ENCODE peak calls at places on chromosomes 6 and 20, in five cellular contexts. A, C, H, D and R are unnamed samples. For H3K9me3, the result is how much of the 10 kb centered on the place peaks cover.

GRCh38 chr6:109962271-109962670 is 15.8 kb upstream of the GPR6 start:
- DNase-seq in A (no peak), C (no peak), H (no peak), D (no peak), R (no peak)

GRCh38 chr6:159044899-159045727 is at the start of gene TAGAP:
- DNase-seq in A (no peak), C (peak), H (no peak), D (no peak), R (no peak)

GRCh38 chr20:22921595-22922421 is 113.3 kb upstream of the SSTR4 start:
- DNase-seq in A (peak), C (no peak), H (no peak), D (no peak), R (no peak)

GRCh38 chr6:108686896-108687295 is 126.2 kb downstream of the FOXO3 start:
- DNase-seq in A (no peak), C (no peak), H (no peak), D (no peak), R (no peak)

GRCh38 chr6:31541059-31541657 is 645 bp downstream of the DDX39B start:
- DNase-seq in A (peak), C (peak), H (no peak), D (no peak), R (peak)

GRCh38 chr6:168385858-168386735 is 54.9 kb upstream of the SMOC2 start:
- DNase-seq in A (no peak), C (no peak), H (no peak), D (no peak), R (no peak)

GRCh38 chr6:108587258-108588059 is 26.7 kb downstream of the FOXO3 start:
- DNase-seq in A (no peak), C (no peak), H (no peak), D (no peak), R (no peak)

GRCh38 chr20:54219751-54220426 is 12.0 kb downstream of the PFDN4 start:
- DNase-seq in A (no peak), C (no peak), H (no peak), D (no peak), R (no peak)

GRCh38 chr6:43278524-43279078 is 19.5 kb upstream of the SLC22A7 start:
- DNase-seq in A (no peak), C (no peak), H (no peak), D (no peak), R (no peak)

GRCh38 chr6:112253842-112254816 is at the start of gene LAMA4:
- DNase-seq in A (no peak), C (peak), H (peak), D (peak), R (peak)

GRCh38 chr6:141248056-141248799 is 884.5 kb upstream of the GJE1 start:
- DNase-seq in A (no peak), C (no peak), H (no peak), D (no peak), R (no peak)

GRCh38 chr20:58882704-58883089 is 30.2 kb downstream of the GNAS start:
- DNase-seq in A (no peak), C (no peak), H (no peak), D (no peak), R (no peak)
- H3K4me3 ChIP-seq in A (no peak), C (no peak), H (no peak), D (no peak), R (no peak)

DNA sequence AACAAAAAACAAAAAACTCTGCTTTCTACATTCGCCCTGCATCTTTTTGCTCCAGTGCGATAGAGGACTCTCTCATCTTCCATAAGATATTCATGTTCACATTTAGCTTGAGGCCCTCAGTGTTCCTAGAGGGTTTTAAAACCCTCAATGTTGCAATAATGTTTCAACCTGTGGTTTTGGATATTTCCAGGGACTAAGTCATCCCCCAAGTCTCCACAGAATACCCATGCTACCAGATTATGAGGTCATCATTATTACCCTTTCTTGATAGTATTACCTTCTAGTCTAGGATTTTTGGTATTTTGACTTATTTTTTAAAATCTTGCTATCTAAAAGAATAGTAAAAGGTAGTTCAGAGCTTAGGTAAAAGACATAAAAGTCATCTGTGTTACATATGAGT is 480.5 kb upstream of the ID4 start:
- DNase-seq in A (no peak), C (no peak), H (no peak), D (no peak), R (no peak)
- H3K9me3 ChIP-seq in A (under half), C (under half), H (under half), D (under half), R (under half)

DNA sequence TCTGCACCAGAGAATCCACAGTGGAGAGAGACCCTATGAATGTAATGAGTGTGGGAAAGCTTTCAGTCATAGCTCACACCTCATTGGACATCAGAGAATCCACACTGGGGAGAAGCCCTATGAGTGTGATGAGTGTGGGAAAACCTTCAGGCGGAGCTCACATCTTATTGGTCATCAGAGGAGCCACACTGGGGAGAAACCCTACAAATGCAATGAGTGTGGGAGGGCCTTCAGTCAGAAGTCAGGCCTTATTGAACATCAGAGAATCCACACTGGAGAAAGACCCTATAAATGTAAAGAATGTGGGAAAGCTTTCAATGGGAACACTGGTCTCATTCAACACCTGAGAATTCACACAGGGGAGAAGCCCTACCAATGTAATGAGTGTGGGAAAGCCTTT is 11.9 kb downstream of the ZKSCAN8 start:
- DNase-seq in A (no peak), C (no peak), H (no peak), D (no peak), R (no peak)
- H3K4me3 ChIP-seq in A (no peak), C (no peak), H (no peak), D (no peak), R (no peak)

DNA sequence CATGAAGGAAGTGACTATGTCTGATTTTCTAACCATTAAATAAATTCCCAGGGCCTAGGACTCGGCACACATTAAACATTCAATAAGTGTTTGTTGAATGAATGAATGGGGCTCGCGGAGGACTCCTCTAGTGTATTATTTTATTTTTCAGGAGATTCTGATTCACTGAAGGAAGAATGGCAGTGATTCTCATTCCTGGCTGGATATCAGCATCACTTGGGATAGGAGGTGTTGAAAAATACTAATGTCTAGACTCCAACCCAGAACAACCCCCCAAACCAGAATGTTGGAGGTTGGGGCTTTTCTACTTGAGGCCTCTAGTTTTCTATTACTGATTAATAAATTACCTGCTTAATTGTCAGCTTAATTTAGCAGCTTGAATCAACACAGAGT is 195.4 kb downstream of the BTBD3 start:
- DNase-seq in A (no peak), C (no peak), H (no peak), D (no peak), R (no peak)
- H3K9me3 ChIP-seq in A (under half), C (under half), H (under half), D (under half), R (under half)

GRCh38 chr20:32031007-32031958 is 20.8 kb upstream of the HCK start:
- DNase-seq in A (peak), C (peak), H (peak), D (peak), R (peak)
- H3K4me3 ChIP-seq in A (no peak), C (peak), H (peak), D (no peak), R (peak)

DNA sequence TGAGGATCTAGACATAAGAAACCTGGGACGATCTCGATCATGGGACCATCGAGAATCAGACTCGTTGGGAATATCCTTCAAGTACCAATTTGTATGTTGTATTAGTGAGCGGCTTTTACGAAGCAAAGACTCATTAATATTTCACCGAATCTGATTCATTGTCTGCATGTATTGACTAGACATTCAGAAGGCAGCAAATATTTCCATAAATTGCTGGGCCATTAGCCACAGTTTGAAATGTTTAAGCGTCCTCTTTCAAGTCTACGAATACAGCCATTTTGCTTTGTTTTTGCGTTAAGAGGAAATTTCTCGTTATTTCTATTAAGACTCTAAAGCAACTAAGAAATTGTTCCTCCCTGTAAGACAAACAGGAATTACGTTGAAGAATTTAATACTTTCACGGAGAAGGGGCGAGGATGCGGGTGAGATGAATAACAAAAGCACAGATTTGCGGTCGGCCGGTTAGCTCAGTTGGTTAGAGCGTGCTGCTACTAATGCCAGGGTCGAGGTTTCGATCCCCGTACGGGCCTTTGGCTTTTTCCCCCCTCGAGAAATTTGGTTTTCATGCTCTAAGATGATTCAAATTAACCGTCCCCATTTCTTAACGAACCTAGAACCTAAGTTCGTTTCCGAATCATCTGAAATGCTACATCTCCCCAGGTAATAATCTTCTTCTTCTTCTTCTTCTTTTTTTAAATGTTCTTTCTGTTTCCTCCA is 18.5 kb downstream of the POM121L2 start:
- DNase-seq in A (peak), C (no peak), H (no peak), D (no peak), R (peak)
- H3K9me3 ChIP-seq in A (under half), C (under half), H (under half), D (under half), R (under half)